ENCODE peak calls at places on chromosomes 6 and 20, in seven cellular contexts. I, O, M, C, E, H and V are unnamed samples. For H3K4me1, the result is how much of the 10 kb centered on the place peaks cover.

GRCh38 chr6:130622142-130622541 is 205.1 kb upstream of the SMLR1 start:
- DNase-seq in H (no peak), C (no peak), M (no peak), E (no peak), O (no peak), I (no peak), V (no peak)

GRCh38 chr6:151488226-151488625 is 5.6 kb upstream of the CCDC170 start:
- DNase-seq in I (no peak), H (no peak), E (no peak), O (no peak), C (no peak), M (no peak), V (no peak)

GRCh38 chr6:43942616-43943015 is 172.6 kb downstream of the VEGFA start:
- DNase-seq in M (no peak), H (no peak), O (no peak), C (no peak), E (no peak), I (peak), V (no peak)

GRCh38 chr6:54981647-54982046 is 135.1 kb downstream of the FAM83B start:
- DNase-seq in I (no peak), M (no peak), H (no peak), E (no peak), C (no peak), O (no peak), V (no peak)

GRCh38 chr6:144885817-144886216 is 600.7 kb downstream of the UTRN start:
- DNase-seq in I (no peak), C (no peak), H (no peak), O (no peak), M (no peak), E (no peak), V (no peak)

GRCh38 chr6:13767121-13767794 is 47.1 kb downstream of the MCUR1 start:
- DNase-seq in H (peak), C (peak), E (peak), M (no peak), O (peak), I (peak), V (no peak)

GRCh38 chr20:3471397-3472021 is 691 bp downstream of the ATRN start:
- DNase-seq in C (no peak), E (peak), O (peak), I (no peak), H (no peak), M (no peak), V (no peak)

GRCh38 chr6:51467231-51467952 is 620.0 kb downstream of the PKHD1 start:
- DNase-seq in M (no peak), H (no peak), O (no peak), C (no peak), E (no peak), I (no peak), V (no peak)

GRCh38 chr20:63074182-63074581 is 67.4 kb upstream of the BHLHE23 start:
- DNase-seq in H (no peak), I (no peak), M (no peak), C (no peak), O (no peak), E (no peak), V (peak)

GRCh38 chr20:9163995-9164394 is 95.1 kb downstream of the PLCB4 start:
- DNase-seq in C (no peak), E (no peak), M (no peak), H (no peak), O (no peak), I (no peak), V (no peak)

GRCh38 chr6:36169023-36170007 is 27.2 kb upstream of the BRPF3 start:
- DNase-seq in C (no peak), M (no peak), H (no peak), O (no peak), E (no peak), I (no peak), V (no peak)

GRCh38 chr20:12598894-12599293 is 409.9 kb upstream of the SPTLC3 start:
- DNase-seq in H (no peak), C (no peak), E (no peak), M (no peak), O (no peak), I (no peak), V (no peak)

GRCh38 chr20:25270829-25271251 is 23.0 kb downstream of the PYGB start:
- DNase-seq in C (peak), E (no peak), M (no peak), H (peak), I (no peak), O (no peak), V (peak)

GRCh38 chr6:149963212-149963461 is 606 bp upstream of the ULBP1 start:
- DNase-seq in O (peak), M (peak), H (peak), E (peak), C (no peak), I (peak), V (no peak)

DNA sequence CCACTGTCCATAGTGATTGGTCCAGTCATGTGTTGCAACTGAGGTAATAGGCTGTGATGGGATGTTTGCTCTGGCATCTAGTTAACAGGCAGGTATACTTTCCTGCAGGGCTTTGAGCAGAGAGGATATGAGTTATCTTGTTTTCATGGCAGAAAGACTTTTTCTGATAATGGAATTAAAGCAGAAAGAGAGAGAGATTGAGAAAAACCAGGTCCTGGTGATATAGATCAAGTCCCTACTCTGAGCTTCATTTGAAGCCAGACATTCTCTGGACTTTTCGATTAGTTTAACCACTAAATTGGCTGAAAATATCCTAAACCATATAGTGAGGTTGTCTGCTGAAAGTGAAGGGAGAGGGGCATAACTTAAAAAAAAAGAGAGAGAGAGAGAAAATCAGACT is 233.8 kb upstream of the TBX18 start:
- DNase-seq in E (no peak), O (no peak), H (no peak), I (no peak), M (no peak), C (no peak), V (no peak)
- H3K4me1 ChIP-seq in E (under half), O (under half), H (under half), I (under half), M (under half), C (under half), V (under half)

GRCh38 chr6:7468382-7469081 is 72.9 kb upstream of the DSP start:
- DNase-seq in M (no peak), H (no peak), O (peak), E (no peak), C (peak), I (no peak), V (no peak)
- H3K4me3 ChIP-seq in M (peak), H (peak), O (peak), E (no peak), C (no peak), I (no peak), V (no peak)

GRCh38 chr6:15368873-15369272 is 123.0 kb downstream of the JARID2 start:
- DNase-seq in E (no peak), H (no peak), O (no peak), C (no peak), M (no peak), I (no peak), V (no peak)

GRCh38 chr6:15370730-15371129 is 124.9 kb downstream of the JARID2 start:
- DNase-seq in I (no peak), E (no peak), O (no peak), C (no peak), M (no peak), H (no peak), V (no peak)

GRCh38 chr6:15371151-15371550 is 125.3 kb downstream of the JARID2 start:
- DNase-seq in E (no peak), I (no peak), C (no peak), O (no peak), H (no peak), M (no peak), V (no peak)

GRCh38 chr6:15368186-15368585 is 122.3 kb downstream of the JARID2 start:
- DNase-seq in I (no peak), C (no peak), H (no peak), E (no peak), M (no peak), O (no peak), V (no peak)

DNA sequence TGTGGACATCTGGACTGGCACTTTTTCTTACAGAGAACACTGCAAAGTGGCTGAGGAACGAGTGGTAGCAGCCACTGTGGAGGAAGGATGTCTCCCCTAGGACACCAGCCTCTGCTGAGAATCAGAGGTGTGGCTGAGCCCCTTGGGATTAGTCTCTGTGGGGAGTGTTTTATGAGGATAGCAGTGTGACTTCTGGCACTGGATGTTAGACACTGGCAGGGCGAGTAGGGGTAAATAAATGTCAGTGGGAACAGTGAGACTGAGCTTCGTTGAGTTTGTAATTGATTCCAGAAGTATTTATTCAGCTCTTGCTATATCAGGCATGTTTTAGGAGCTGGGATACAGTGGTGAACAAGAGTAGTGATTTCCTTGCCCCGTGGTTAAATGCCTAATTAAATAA is 124.0 kb downstream of the JARID2 start:
- DNase-seq in H (no peak), M (no peak), O (no peak), I (no peak), E (no peak), C (no peak), V (no peak)
- H3K4me1 ChIP-seq in H (under half), M (under half), O (half or more), I (under half), E (half or more), C (under half), V (under half)

GRCh38 chr20:21184810-21185209 is 58.9 kb downstream of the KIZ start:
- DNase-seq in C (no peak), O (no peak), M (no peak), H (no peak), I (no peak), E (no peak), V (no peak)

GRCh38 chr20:21180248-21180647 is 54.4 kb downstream of the KIZ start:
- DNase-seq in H (no peak), O (no peak), I (no peak), M (no peak), C (no peak), E (peak), V (no peak)

GRCh38 chr20:21183722-21184121 is 57.8 kb downstream of the KIZ start:
- DNase-seq in I (no peak), O (no peak), H (no peak), C (no peak), M (no peak), E (no peak), V (no peak)

GRCh38 chr20:21181028-21181427 is 55.1 kb downstream of the KIZ start:
- DNase-seq in E (no peak), I (no peak), C (no peak), M (no peak), H (no peak), O (no peak), V (no peak)

GRCh38 chr20:21182832-21183563 is 57.1 kb downstream of the KIZ start:
- DNase-seq in C (no peak), I (no peak), M (no peak), O (no peak), E (no peak), H (no peak), V (no peak)
- H3K4me3 ChIP-seq in C (no peak), I (no peak), M (no peak), O (no peak), E (no peak), H (no peak), V (no peak)

GRCh38 chr6:8436956-8437355 is 1.6 kb upstream of the SLC35B3 start:
- DNase-seq in I (no peak), M (no peak), O (no peak), H (no peak), E (no peak), C (no peak), V (no peak)
- H3K4me1 ChIP-seq in I (under half), M (under half), O (under half), H (under half), E (under half), C (under half), V (under half)

GRCh38 chr6:78863576-78863975 is 3.8 kb upstream of the IRAK1BP1 start:
- DNase-seq in H (no peak), C (no peak), E (no peak), M (no peak), I (no peak), O (no peak), V (no peak)

GRCh38 chr6:78868124-78868523 is 773 bp downstream of the IRAK1BP1 start:
- DNase-seq in I (no peak), E (no peak), C (no peak), O (no peak), H (no peak), M (no peak), V (no peak)

GRCh38 chr6:78864957-78865356 is 2.4 kb upstream of the IRAK1BP1 start:
- DNase-seq in H (no peak), C (no peak), O (no peak), E (no peak), M (no peak), I (no peak), V (no peak)

GRCh38 chr6:78867370-78868040 is at the start of gene IRAK1BP1:
- DNase-seq in H (peak), M (peak), I (peak), O (peak), E (peak), C (peak), V (peak)

GRCh38 chr6:78867020-78867369 is 356 bp upstream of the IRAK1BP1 start:
- DNase-seq in O (no peak), H (no peak), E (no peak), C (no peak), M (no peak), I (no peak), V (no peak)
- H3K4me3 ChIP-seq in O (peak), H (peak), E (peak), C (peak), M (peak), I (peak), V (peak)

DNA sequence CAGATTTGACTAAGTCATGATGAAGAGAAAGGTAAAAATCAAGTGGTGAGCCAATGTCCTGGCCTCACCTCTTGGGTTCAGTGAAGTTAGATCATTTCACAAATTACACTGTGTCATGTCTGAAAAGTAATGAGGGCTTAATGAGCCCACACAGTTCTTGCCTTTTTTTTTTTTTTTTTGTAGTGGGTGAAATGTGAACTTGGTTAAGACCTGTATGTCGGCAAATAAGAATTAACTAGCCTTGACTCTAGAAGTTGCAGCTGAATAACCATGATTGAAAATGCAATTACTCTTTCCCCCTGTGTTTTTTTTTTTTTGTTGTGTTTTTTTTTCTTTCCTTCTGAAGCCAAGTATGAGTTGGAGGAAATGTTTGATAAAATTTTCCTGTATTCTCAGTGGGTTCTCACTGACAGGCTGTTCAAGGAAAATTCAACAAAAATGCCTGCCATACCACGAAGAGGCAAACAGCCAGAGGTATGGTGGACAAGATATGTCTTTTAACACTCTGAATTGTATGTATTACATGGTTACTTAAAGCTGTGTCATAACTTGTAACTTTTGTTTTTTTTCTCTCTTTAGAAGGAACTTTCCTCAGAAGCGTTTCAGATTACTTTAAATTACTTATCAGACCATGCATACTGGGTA is 135.2 kb upstream of the MLIP start:
- DNase-seq in H (no peak), C (no peak), O (no peak), I (no peak), E (no peak), M (no peak), V (no peak)
- H3K4me1 ChIP-seq in H (under half), C (under half), O (under half), I (under half), E (under half), M (under half), V (under half)

DNA sequence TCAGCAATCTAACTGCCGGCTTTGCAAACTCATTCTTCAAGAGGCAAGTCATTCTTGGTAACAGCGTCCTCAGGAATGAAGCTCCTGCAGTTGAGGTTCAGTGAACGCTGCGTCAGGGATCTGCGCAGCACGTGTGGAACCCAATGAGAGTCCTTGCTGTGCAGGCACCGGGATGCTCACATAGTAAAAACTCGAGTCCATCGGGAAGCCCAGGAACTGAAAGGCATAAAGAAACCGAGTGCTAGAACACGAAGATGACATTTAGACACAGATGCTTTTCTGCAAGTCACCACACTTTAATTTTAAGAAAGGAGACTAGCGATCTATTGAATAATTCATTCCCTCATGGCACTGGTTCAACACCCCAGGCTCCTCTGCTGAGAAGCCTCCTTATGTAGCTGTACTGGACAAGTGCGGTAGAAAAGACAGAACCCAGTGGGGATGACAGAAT is 2.1 kb upstream of the AFDN start:
- DNase-seq in I (no peak), C (no peak), E (no peak), O (no peak), M (no peak), H (no peak), V (no peak)
- H3K4me3 ChIP-seq in I (peak), C (no peak), E (peak), O (no peak), M (no peak), H (no peak), V (no peak)

GRCh38 chr20:57135875-57136274 is 130.6 kb downstream of the BMP7 start:
- DNase-seq in H (no peak), C (no peak), O (no peak), I (no peak), M (no peak), E (no peak), V (no peak)

GRCh38 chr20:57137676-57138075 is 128.8 kb downstream of the BMP7 start:
- DNase-seq in I (no peak), H (no peak), O (no peak), E (no peak), M (no peak), C (no peak), V (no peak)

GRCh38 chr20:57133926-57134650 is 132.4 kb downstream of the BMP7 start:
- DNase-seq in C (no peak), I (no peak), E (no peak), M (no peak), H (no peak), O (no peak), V (no peak)

GRCh38 chr20:57136734-57137133 is 129.7 kb downstream of the BMP7 start:
- DNase-seq in H (no peak), M (no peak), E (no peak), O (no peak), I (no peak), C (no peak), V (no peak)

DNA sequence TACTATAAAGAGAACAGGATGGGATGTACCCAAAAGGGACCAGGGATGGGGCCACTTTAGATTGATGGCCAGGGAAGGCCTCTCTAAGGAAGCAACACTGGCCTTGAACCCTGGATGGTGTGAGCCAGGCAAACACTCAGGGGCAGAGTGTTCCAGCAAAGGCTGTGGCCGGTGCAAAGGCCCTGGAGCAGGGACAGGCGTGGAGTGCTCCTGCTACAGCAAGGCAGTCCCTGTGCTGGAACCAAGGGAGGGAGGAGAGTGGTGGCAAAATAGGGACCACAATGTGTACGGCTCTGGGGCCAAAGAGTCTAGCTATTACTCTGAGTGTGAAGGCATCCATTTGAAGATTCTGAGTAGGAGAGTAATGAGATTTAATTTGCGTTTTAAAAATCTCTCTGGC is 131.6 kb downstream of the BMP7 start:
- DNase-seq in M (no peak), I (no peak), E (no peak), H (no peak), O (no peak), C (no peak), V (no peak)
- H3K4me1 ChIP-seq in M (under half), I (under half), E (under half), H (under half), O (under half), C (under half), V (under half)